ENCODE peak calls at places on chromosomes 1 and 21, in five cellular contexts. D is T-helper 9 cell; B is globus pallidus; G is NCI-H1105; S is activated naive CD4-positive, alpha-beta T cell treated with anti-CD3 and anti-CD28 coated beads for 36 hours. W is an unnamed sample.

GRCh38 chr21:33478858-33479678 is 706 bp downstream of the TMEM50B start:
- DNase-seq in B (no peak), D (peak), S (peak), G (no peak), W (peak)

GRCh38 chr1:229964281-229964680 is 102.8 kb upstream of the GALNT2 start:
- DNase-seq in S (no peak), D (no peak), G (no peak), B (no peak), W (no peak)

GRCh38 chr1:240244968-240245628 is 153.4 kb downstream of the FMN2 start:
- DNase-seq in D (no peak), B (no peak), S (no peak), G (no peak), W (no peak)

GRCh38 chr1:49364676-49365075 is 588.0 kb upstream of the BEND5 start:
- DNase-seq in S (no peak), G (peak), B (no peak), D (no peak), W (no peak)

GRCh38 chr21:34227386-34227852 is 136.4 kb upstream of the KCNE2 start:
- DNase-seq in G (no peak), S (no peak), D (no peak), B (no peak), W (no peak)

GRCh38 chr21:42346441-42346840 is 4.4 kb downstream of the TFF2 start:
- DNase-seq in G (no peak), S (no peak), B (no peak), D (no peak), W (no peak)

GRCh38 chr1:38137164-38137563 is 90.6 kb upstream of the POU3F1 start:
- DNase-seq in S (no peak), D (no peak), B (no peak), G (no peak), W (no peak)

GRCh38 chr1:229557913-229558414 is 543 bp downstream of the ABCB10 start:
- DNase-seq in S (peak), G (no peak), D (peak), B (peak), W (peak)

GRCh38 chr1:24385160-24385939 is 28.2 kb downstream of the STPG1 start:
- DNase-seq in B (no peak), D (peak), G (no peak), S (peak), W (no peak)

GRCh38 chr21:37149411-37149810 is 76.4 kb downstream of the TTC3 start:
- DNase-seq in D (no peak), G (no peak), B (no peak), S (no peak), W (no peak)

GRCh38 chr1:8116892-8117262 is 90.8 kb upstream of the ERRFI1 start:
- DNase-seq in S (no peak), B (no peak), G (no peak), D (no peak), W (no peak)

GRCh38 chr1:15222653-15223303 is 24.2 kb upstream of the FHAD1 start:
- DNase-seq in D (no peak), G (no peak), S (no peak), B (no peak), W (no peak)

GRCh38 chr1:85884372-85885035 is 176.3 kb upstream of the ZNHIT6 start:
- DNase-seq in B (no peak), D (no peak), G (no peak), S (no peak), W (no peak)

GRCh38 chr21:42568834-42569731 is 55.4 kb downstream of the SLC37A1 start:
- DNase-seq in D (no peak), S (no peak), G (peak), B (no peak), W (no peak)

GRCh38 chr21:44337941-44338895 is 972 bp downstream of the CFAP410 start:
- DNase-seq in D (no peak), G (peak), S (peak), B (peak), W (peak)

GRCh38 chr1:62285984-62286481 is 33.2 kb downstream of the KANK4 start:
- DNase-seq in S (no peak), D (no peak), G (no peak), B (no peak), W (no peak)

GRCh38 chr1:28172690-28173150 is 3.8 kb downstream of the PTAFR start:
- DNase-seq in B (peak), D (no peak), G (no peak), S (peak), W (peak)

GRCh38 chr1:111205724-111206070 is 5.3 kb upstream of the DENND2D start:
- DNase-seq in B (no peak), S (no peak), D (no peak), G (no peak), W (no peak)

GRCh38 chr1:79353224-79353623 is 346.7 kb upstream of the ADGRL4 start:
- DNase-seq in B (peak), D (no peak), G (no peak), S (peak), W (peak)

GRCh38 chr1:6822530-6823359 is 37.5 kb downstream of the CAMTA1 start:
- DNase-seq in S (no peak), G (no peak), B (no peak), D (no peak), W (no peak)

GRCh38 chr1:109984190-109984455 is 442 bp upstream of the AHCYL1 start:
- DNase-seq in B (no peak), D (no peak), S (no peak), G (no peak), W (no peak)

GRCh38 chr21:35197191-35197590 is 148.1 kb upstream of the RUNX1 start:
- DNase-seq in S (no peak), G (no peak), B (no peak), D (no peak), W (no peak)

GRCh38 chr1:186670965-186671486 is 9.2 kb downstream of the PTGS2 start:
- DNase-seq in S (no peak), G (no peak), B (no peak), D (no peak), W (no peak)

GRCh38 chr1:179816196-179816960 is 61.2 kb downstream of the TOR1AIP2 start:
- DNase-seq in S (no peak), D (no peak), B (no peak), G (no peak), W (no peak)

GRCh38 chr21:45288441-45288841 is 746 bp upstream of the POFUT2 start:
- DNase-seq in B (no peak), G (no peak), D (no peak), S (no peak), W (no peak)

GRCh38 chr1:179017383-179018326 is 8.0 kb upstream of the FAM20B start:
- DNase-seq in G (no peak), S (no peak), B (no peak), D (no peak), W (no peak)

GRCh38 chr1:154870117-154870571 is at the start of gene KCNN3:
- DNase-seq in G (peak), B (peak), S (peak), D (peak), W (peak)

GRCh38 chr1:192913683-192914082 is 104.8 kb downstream of the RGS2 start:
- DNase-seq in S (no peak), B (no peak), D (no peak), G (no peak), W (no peak)

GRCh38 chr1:161930064-161930463 is 93.6 kb downstream of the OLFML2B start:
- DNase-seq in D (no peak), S (no peak), B (no peak), G (no peak), W (no peak)

GRCh38 chr1:177983087-177983823 is 13.4 kb upstream of the SEC16B start:
- DNase-seq in G (no peak), D (no peak), S (no peak), B (no peak), W (no peak)

GRCh38 chr1:91335607-91336006 is 69.0 kb downstream of the HFM1 start:
- DNase-seq in S (no peak), B (no peak), D (no peak), G (no peak), W (no peak)

GRCh38 chr1:201364808-201365105 is 12.7 kb downstream of the TNNT2 start:
- DNase-seq in G (no peak), S (no peak), D (no peak), B (no peak), W (no peak)

GRCh38 chr1:75265792-75266191 is 131.6 kb downstream of the LHX8 start:
- DNase-seq in G (peak), S (no peak), D (no peak), B (peak), W (peak)

GRCh38 chr1:232669981-232670763 is 40.2 kb upstream of the SIPA1L2 start:
- DNase-seq in D (no peak), G (no peak), B (no peak), S (no peak), W (no peak)

GRCh38 chr1:12775443-12775842 is 1.9 kb downstream of the PRAMEF12 start:
- DNase-seq in G (no peak), B (no peak), D (no peak), S (no peak), W (no peak)

GRCh38 chr1:28811766-28812668 is at the start of gene OPRD1:
- DNase-seq in G (peak), B (no peak), S (no peak), D (no peak), W (no peak)

GRCh38 chr1:202571719-202572339 is 138.4 kb downstream of the SYT2 start:
- DNase-seq in B (peak), D (no peak), G (no peak), S (peak), W (peak)

GRCh38 chr1:181134543-181135461 is 46.3 kb downstream of the IER5 start:
- DNase-seq in S (peak), G (peak), B (no peak), D (no peak), W (peak)

GRCh38 chr21:38834725-38835124 is 29.0 kb downstream of the ETS2 start:
- DNase-seq in G (no peak), D (no peak), S (no peak), B (no peak), W (no peak)

GRCh38 chr21:34554227-34554626 is 42.2 kb upstream of the KCNE1 start:
- DNase-seq in G (no peak), D (no peak), B (no peak), S (no peak), W (no peak)